ENCODE peak calls at places on chromosomes 7 and 10, in six cellular contexts. H is A549, E is HepG2, U is GM12878, X is endothelial cell of umbilical vein, B is K562. D is an unnamed sample.
A peak's percentile ranks its signal among the peaks of the same experiment; 100 is the strongest.

GRCh38 chr10:125783957-125784356 is 8.3 kb upstream of the MMP21 start:
- DNase-seq in H (no peak), X (no peak), B (peak; percentile 9), E (no peak), U (peak; percentile 60), D (no peak)

GRCh38 chr10:31866118-31866670 is 62.4 kb downstream of the ARHGAP12 start:
- DNase-seq in H (peak; percentile 47), U (no peak), B (no peak), E (no peak), X (no peak), D (no peak)

GRCh38 chr7:38382627-38383026 is 109.2 kb upstream of the TARP start:
- DNase-seq in B (no peak), E (no peak), H (no peak), X (no peak), U (no peak), D (no peak)

GRCh38 chr7:83161186-83161585 is 1.5 kb downstream of the PCLO start:
- DNase-seq in U (no peak), X (peak; percentile 6), H (no peak), E (no peak), B (no peak), D (no peak)

GRCh38 chr7:4132221-4132620 is 549.9 kb upstream of the FOXK1 start:
- DNase-seq in E (no peak), B (no peak), X (no peak), U (no peak), H (no peak), D (no peak)

GRCh38 chr10:86596266-86596665 is 58.1 kb upstream of the OPN4 start:
- DNase-seq in X (no peak), H (no peak), B (no peak), U (no peak), E (no peak), D (no peak)

GRCh38 chr10:9302142-9302746 is 1247.8 kb downstream of the GATA3 start:
- DNase-seq in B (peak; percentile 52), H (peak; percentile 16), X (peak; percentile 79), E (peak; percentile 33), U (no peak), D (peak; percentile 52)

GRCh38 chr7:98874942-98875341 is 3.4 kb upstream of the TRRAP start:
- DNase-seq in X (no peak), U (no peak), B (peak; percentile 24), H (no peak), E (no peak), D (no peak)

GRCh38 chr7:111892568-111892967 is 313.6 kb downstream of the DOCK4 start:
- DNase-seq in U (no peak), X (no peak), B (no peak), E (no peak), H (no peak), D (no peak)

GRCh38 chr10:31404640-31405039 is 85.6 kb downstream of the ZEB1 start:
- DNase-seq in H (no peak), E (peak; percentile 54), B (peak; percentile 56), X (no peak), U (no peak), D (peak; percentile 26)

GRCh38 chr10:53489331-53489730 is 716.7 kb upstream of the MBL2 start:
- DNase-seq in X (no peak), H (no peak), E (no peak), U (no peak), B (no peak), D (no peak)

GRCh38 chr7:100794741-100795140 is 32.6 kb downstream of the EPHB4 start:
- DNase-seq in X (no peak), H (no peak), B (no peak), U (no peak), E (no peak), D (no peak)

GRCh38 chr7:132380065-132380464 is 196.2 kb downstream of the PLXNA4 start:
- DNase-seq in H (no peak), X (no peak), B (no peak), E (peak; percentile 15), U (no peak), D (no peak)

GRCh38 chr7:117350027-117350426 is 27.2 kb upstream of the WNT2 start:
- DNase-seq in H (no peak), X (no peak), U (no peak), B (no peak), E (no peak), D (no peak)

GRCh38 chr7:128361463-128362441 is at the start of gene PRRT4:
- DNase-seq in U (no peak), X (no peak), H (peak; percentile 63), E (no peak), B (peak; percentile 54), D (peak; percentile 91)

GRCh38 chr7:143910473-143911248 is 8.7 kb upstream of the TCAF1 start:
- DNase-seq in H (no peak), E (no peak), B (no peak), X (no peak), U (no peak), D (no peak)

GRCh38 chr7:24821045-24821853 is 64.0 kb upstream of the GSDME start:
- DNase-seq in B (peak; percentile 90), H (peak; percentile 86), U (peak; percentile 88), E (peak; percentile 35), X (peak; percentile 81), D (peak; percentile 95)
- TF ChIP-seq CTCF in B (peak; percentile 19), H (no peak), U (no peak), E (no peak), X (peak; percentile 10), D (peak; percentile 18)

GRCh38 chr7:46852795-46853194 is 729.1 kb downstream of the TNS3 start:
- DNase-seq in H (no peak), E (no peak), X (no peak), U (no peak), B (no peak), D (no peak)

GRCh38 chr7:46850563-46851325 is 731.2 kb downstream of the TNS3 start:
- DNase-seq in U (no peak), E (no peak), B (no peak), H (no peak), X (no peak), D (no peak)

GRCh38 chr7:46853451-46853850 is 728.5 kb downstream of the TNS3 start:
- DNase-seq in H (no peak), E (no peak), U (no peak), B (no peak), X (no peak), D (no peak)

GRCh38 chr7:46855851-46856250 is 726.1 kb downstream of the TNS3 start:
- DNase-seq in U (no peak), X (no peak), E (no peak), H (no peak), B (no peak), D (no peak)

DNA sequence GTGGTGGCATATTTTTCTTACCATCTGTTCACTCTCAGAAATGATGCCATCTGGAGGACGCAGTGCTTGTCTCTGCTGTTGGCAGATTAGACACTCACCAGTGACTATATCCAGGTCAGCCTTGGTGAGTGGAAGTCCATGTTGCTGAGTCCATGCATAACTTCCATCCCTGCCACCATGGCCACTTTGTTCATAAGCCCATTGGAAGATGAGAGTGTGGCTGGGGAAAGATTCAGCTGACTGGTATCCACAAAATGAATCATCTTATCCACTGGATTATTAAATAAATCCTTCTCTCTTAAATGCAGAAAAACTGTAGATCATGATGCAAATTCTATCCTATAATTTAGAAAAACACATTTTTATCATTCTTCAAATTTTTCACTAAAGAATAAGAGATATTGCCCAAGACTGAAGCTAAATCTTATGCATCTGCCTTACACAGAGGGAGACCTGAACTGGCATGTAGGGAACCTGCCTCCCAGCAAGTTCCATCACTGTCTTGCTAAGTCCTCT is 726.9 kb downstream of the TNS3 start:
- DNase-seq in X (no peak), U (no peak), H (no peak), E (no peak), B (no peak), D (no peak)
- TF ChIP-seq MYC in X (no peak), U (no peak), H (no peak), E (no peak), B (no peak), D (no peak)

GRCh38 chr10:118742787-118743186 is 12.0 kb downstream of the CACUL1 start:
- DNase-seq in X (no peak), E (no peak), U (no peak), B (no peak), H (no peak), D (no peak)
- H3K4me3 ChIP-seq in X (no peak overlapping the region), E (no peak overlapping the region), U (no peak overlapping the region), B (no peak overlapping the region), H (no peak overlapping the region), D (no peak overlapping the region)

GRCh38 chr7:139681463-139681755 is 96.4 kb downstream of the HIPK2 start:
- DNase-seq in X (no peak), U (no peak), E (no peak), H (no peak), B (peak; percentile 52), D (no peak)
- TF ChIP-seq CTCF in X (no peak), U (no peak), E (no peak), H (no peak), B (no peak), D (no peak)

GRCh38 chr7:7650682-7651206 is 10.2 kb downstream of the UMAD1 start:
- DNase-seq in H (no peak), X (no peak), E (peak; percentile 62), B (no peak), U (no peak), D (no peak)

GRCh38 chr7:7642081-7642480 is 1.5 kb downstream of the UMAD1 start:
- DNase-seq in U (no peak), B (peak; percentile 34), H (no peak), X (no peak), E (no peak), D (no peak)

GRCh38 chr7:7651479-7651878 is 10.9 kb downstream of the UMAD1 start:
- DNase-seq in X (no peak), H (no peak), U (no peak), B (no peak), E (no peak), D (no peak)

GRCh38 chr7:7653140-7653539 is 12.6 kb downstream of the UMAD1 start:
- DNase-seq in B (no peak), U (no peak), H (no peak), X (no peak), E (no peak), D (no peak)

DNA sequence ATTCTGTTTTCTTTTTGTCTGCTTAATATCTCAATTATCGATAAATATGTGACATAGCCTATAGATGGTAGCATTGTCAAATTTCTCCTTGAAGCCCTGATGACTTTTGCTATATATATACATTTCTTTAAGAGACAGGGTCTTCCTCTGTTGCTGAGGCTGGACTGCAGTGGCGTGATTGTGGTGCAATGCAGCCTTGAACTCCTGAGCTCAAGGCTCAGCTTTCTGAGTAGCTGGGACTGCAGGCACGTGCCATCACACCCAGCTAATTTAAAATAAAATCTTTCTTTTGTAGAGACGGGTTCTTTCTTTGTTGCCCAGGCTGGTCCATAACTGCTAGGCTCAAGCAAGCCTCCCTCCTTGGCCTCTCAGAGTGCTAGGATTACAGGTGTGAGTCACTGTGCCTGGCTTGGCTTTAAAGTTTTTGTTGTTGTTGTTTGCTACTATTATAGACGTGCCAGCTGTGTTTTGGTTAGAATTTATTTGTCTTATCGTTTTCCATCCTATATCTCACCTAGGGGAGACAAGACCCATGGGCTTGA is 7.0 kb downstream of the UMAD1 start:
- DNase-seq in H (no peak), B (no peak), X (no peak), E (peak; percentile 51), U (no peak), D (no peak)
- TF ChIP-seq MYC in H (no peak), B (no peak), X (no peak), E (no peak), U (no peak), D (no peak)

GRCh38 chr7:55365103-55365679 is at the start of gene LANCL2:
- DNase-seq in U (no peak), E (no peak), H (peak; percentile 31), X (peak; percentile 62), B (peak; percentile 55), D (no peak)
- H3K4me3 ChIP-seq in U (peak within 1 kb of the TSS; percentile 99), E (peak within 1 kb of the TSS; percentile 98), H (peak within 1 kb of the TSS; percentile 83), X (peak within 1 kb of the TSS; percentile 41), B (peak within 1 kb of the TSS; percentile 95), D (peak within 1 kb of the TSS; percentile 98)

D was measured in NB4.